ENCODE peak calls at places on chromosomes 13 and 19, in seven cellular contexts. L is gastrocnemius medialis; A is mucosa of descending colon; Y is activated CD4-positive, CD25-positive, alpha-beta regulatory T cell treated with anti-CD3 and anti-CD28 coated beads, Interleukin-2, amount 50 U/mL, for 24 hours; W is stimulated activated memory B cell treated with anti-CD40 and anti-IgM and Interleukin-4, amounts not matched to agents 10 μg/mL and 1 μg/mL and 100 μg/mL, for 72 hours; D is activated CD4-positive, alpha-beta T cell treated with anti-CD3 and anti-CD28 coated beads for 36 hours; E is A549. H is an unnamed sample.

GRCh38 chr19:57905258-57905657 is 11.1 kb downstream of the ZNF417 start:
- ATAC-seq in A (no peak), W (peak; percentile 75), L (no peak), E (no peak), D (no peak), Y (no peak), H (no peak)

GRCh38 chr13:26060366-26060765 is 8.6 kb upstream of the SHISA2 start:
- ATAC-seq in L (peak; percentile 72), W (no peak), A (no peak), E (no peak), D (no peak), Y (no peak), H (no peak)

GRCh38 chr13:28582225-28582891 is 76.6 kb upstream of the POMP start:
- ATAC-seq in Y (no peak), D (peak; percentile 87), A (no peak), L (no peak), W (no peak), E (no peak), H (no peak)

GRCh38 chr13:45658586-45659235 is 43.2 kb upstream of the ERICH6B start:
- ATAC-seq in E (no peak), D (no peak), L (no peak), W (no peak), A (no peak), Y (no peak), H (no peak)

GRCh38 chr13:50275392-50276063 is 260.3 kb downstream of the KCNRG start:
- ATAC-seq in L (no peak), W (no peak), E (no peak), Y (peak; percentile 79), A (peak; percentile 95), D (peak; percentile 81), H (peak; percentile 95)

GRCh38 chr13:112998506-112999280 is 29.7 kb downstream of the MCF2L start:
- ATAC-seq in Y (no peak), E (no peak), L (no peak), W (no peak), A (peak; percentile 13), D (no peak), H (no peak)

GRCh38 chr13:99119686-99120085 is 81.0 kb upstream of the UBAC2 start:
- ATAC-seq in D (peak; percentile 91), E (no peak), L (no peak), Y (peak; percentile 93), A (peak; percentile 71), W (peak; percentile 64), H (no peak)

GRCh38 chr13:50244355-50244912 is 229.2 kb downstream of the KCNRG start:
- ATAC-seq in A (no peak), L (no peak), D (no peak), W (peak; percentile 74), E (no peak), Y (no peak), H (no peak)

GRCh38 chr19:35479278-35479677 is 11.0 kb downstream of the KRTDAP start:
- ATAC-seq in D (no peak), L (no peak), A (no peak), E (peak; percentile 36), W (no peak), Y (no peak), H (peak; percentile 70)

GRCh38 chr19:3738477-3739220 is 22.8 kb downstream of the APBA3 start:
- ATAC-seq in D (no peak), Y (no peak), L (no peak), E (no peak), A (no peak), W (no peak), H (peak; percentile 16)

GRCh38 chr13:113607477-113608245 is 23.1 kb downstream of the TFDP1 start:
- ATAC-seq in D (no peak), W (no peak), L (no peak), A (peak; percentile 44), Y (no peak), E (no peak), H (no peak)

GRCh38 chr19:53554804-53555203 is 16.9 kb downstream of the ZNF331 start:
- ATAC-seq in D (peak; percentile 2), E (no peak), W (peak; percentile 32), L (peak; percentile 21), Y (peak; percentile 2), A (peak; percentile 22), H (peak; percentile 27)

GRCh38 chr19:45705115-45705514 is 12.6 kb downstream of the QPCTL start:
- ATAC-seq in E (peak; percentile 19), L (no peak), A (no peak), D (no peak), Y (no peak), W (no peak), H (peak; percentile 26)

GRCh38 chr19:41895745-41896580 is 13.0 kb downstream of the ARHGEF1 start:
- ATAC-seq in E (peak; percentile 89), A (no peak), W (no peak), L (no peak), D (peak; percentile 57), Y (peak; percentile 62), H (no peak)

GRCh38 chr13:66102864-66103263 is 1127.3 kb downstream of the PCDH9 start:
- ATAC-seq in L (no peak), E (no peak), W (no peak), Y (no peak), D (no peak), A (no peak), H (no peak)

GRCh38 chr19:41801682-41802317 is 5.4 kb downstream of the CEACAM3 start:
- ATAC-seq in Y (peak; percentile 28), W (peak; percentile 41), D (peak; percentile 51), L (no peak), E (no peak), A (peak; percentile 76), H (peak; percentile 67)

GRCh38 chr19:51019544-51019925 is at the start of gene KLK10:
- ATAC-seq in W (no peak), D (no peak), L (no peak), A (peak; percentile 6), E (peak; percentile 1), Y (no peak), H (peak; percentile 39)

GRCh38 chr13:38348890-38349289 is 761 bp upstream of the UFM1 start:
- ATAC-seq in A (peak; percentile 52), D (peak; percentile 75), L (peak; percentile 14), W (peak; percentile 68), Y (peak; percentile 62), E (peak; percentile 28), H (peak; percentile 61)

GRCh38 chr13:46124531-46124966 is 19.7 kb upstream of the CPB2 start:
- ATAC-seq in A (peak; percentile 19), W (peak; percentile 65), E (no peak), Y (no peak), D (peak; percentile 30), L (no peak), H (no peak)

GRCh38 chr19:49677232-49677881 is at the start of gene PRMT1:
- ATAC-seq in W (peak; percentile 38), L (peak; percentile 16), E (peak; percentile 39), D (no peak), Y (peak; percentile 2), A (peak; percentile 10), H (peak; percentile 10)

GRCh38 chr13:48431987-48432615 is 19.2 kb upstream of the LPAR6 start:
- ATAC-seq in D (no peak), A (no peak), Y (no peak), W (no peak), E (no peak), L (no peak), H (no peak)

GRCh38 chr13:98970293-98970692 is 7.6 kb downstream of the DOCK9 start:
- ATAC-seq in Y (no peak), E (no peak), L (no peak), A (no peak), D (no peak), W (no peak), H (no peak)

GRCh38 chr19:44356383-44357111 is at the start of gene ZNF112:
- ATAC-seq in L (peak; percentile 100), D (peak; percentile 47), A (peak; percentile 100), Y (no peak), E (peak; percentile 100), W (peak; percentile 54), H (peak; percentile 100)

GRCh38 chr13:41111454-41111853 is 21.1 kb downstream of the KBTBD6 start:
- ATAC-seq in Y (no peak), W (no peak), D (no peak), A (no peak), E (no peak), L (no peak), H (peak; percentile 23)

GRCh38 chr19:41339936-41340335 is 13.8 kb downstream of the TGFB1 start:
- ATAC-seq in E (peak; percentile 64), A (no peak), D (no peak), Y (no peak), L (no peak), W (no peak), H (no peak)

GRCh38 chr19:55877211-55877610 is 40.9 kb downstream of the NLRP4 start:
- ATAC-seq in E (no peak), Y (no peak), A (no peak), D (no peak), W (no peak), L (no peak), H (no peak)

GRCh38 chr19:51140441-51140840 is 1.7 kb upstream of the SIGLEC7 start:
- ATAC-seq in W (no peak), Y (no peak), L (no peak), D (no peak), E (no peak), A (no peak), H (no peak)

GRCh38 chr19:39024875-39025641 is 7.3 kb downstream of the FBXO27 start:
- ATAC-seq in L (no peak), E (peak; percentile 17), D (no peak), A (no peak), Y (no peak), W (no peak), H (no peak)

GRCh38 chr13:75226092-75226491 is 255.9 kb downstream of the TBC1D4 start:
- ATAC-seq in D (no peak), Y (no peak), E (no peak), L (no peak), A (peak; percentile 17), W (no peak), H (peak; percentile 13)

GRCh38 chr19:33293255-33294057 is 8.9 kb downstream of the CEBPA start:
- ATAC-seq in L (peak; percentile 95), Y (no peak), A (peak; percentile 67), W (no peak), D (no peak), E (peak; percentile 85), H (peak; percentile 53)

GRCh38 chr19:8393871-8394250 is 3.7 kb downstream of the RAB11B start:
- ATAC-seq in D (no peak), L (no peak), W (no peak), E (no peak), Y (no peak), A (no peak), H (no peak)

GRCh38 chr19:27676877-27677276 is 1536.1 kb downstream of the UQCRFS1 start:
- ATAC-seq in W (no peak), L (no peak), A (no peak), Y (no peak), D (no peak), E (no peak), H (no peak)

GRCh38 chr19:10009714-10010224 is 535 bp downstream of the COL5A3 start:
- ATAC-seq in W (no peak), Y (no peak), D (no peak), L (no peak), A (no peak), E (peak; percentile 16), H (peak; percentile 37)

GRCh38 chr13:35514801-35515502 is 38.5 kb upstream of the MAB21L1 start:
- ATAC-seq in W (no peak), D (no peak), A (no peak), E (no peak), L (no peak), Y (no peak), H (no peak)

GRCh38 chr19:8831832-8832131 is 322 bp downstream of the ZNF558 start:
- ATAC-seq in Y (peak; percentile 0), L (peak; percentile 17), D (peak; percentile 1), E (peak; percentile 58), W (peak; percentile 20), A (peak; percentile 21), H (peak; percentile 14)

H was measured in esophagus mucosa.